ENCODE peak calls at places on chromosomes 5 and 9, in four cellular contexts. J is DND-41, A is astrocyte, N is neuronal stem cell. V is an unnamed sample.

GRCh38 chr5:11511878-11512277 is 392.4 kb downstream of the CTNND2 start:
- DNase-seq in A (no peak), J (no peak), N (no peak), V (no peak)

GRCh38 chr5:63648376-63648775 is 313.9 kb downstream of the HTR1A start:
- DNase-seq in N (no peak), A (no peak), J (no peak), V (no peak)

GRCh38 chr9:35690447-35691324 is 961 bp upstream of the TPM2 start:
- DNase-seq in N (peak), A (peak), J (peak), V (peak)

GRCh38 chr9:79610019-79610760 is 38.4 kb downstream of the TLE4 start:
- DNase-seq in J (no peak), A (peak), N (peak), V (no peak)

GRCh38 chr5:135222171-135222681 is 176.8 kb downstream of the MACROH2A1 start:
- DNase-seq in A (no peak), J (no peak), N (no peak), V (no peak)

GRCh38 chr5:83927140-83927733 is 206.6 kb upstream of the HAPLN1 start:
- DNase-seq in N (peak), J (peak), A (peak), V (peak)

GRCh38 chr9:97487107-97487506 is 14.4 kb upstream of the TMOD1 start:
- DNase-seq in N (no peak), A (peak), J (no peak), V (no peak)

GRCh38 chr5:134857401-134857800 is 11.6 kb downstream of the C5orf24 start:
- DNase-seq in J (no peak), A (no peak), N (no peak), V (no peak)

GRCh38 chr5:171825046-171825445 is 39.4 kb downstream of the SMIM23 start:
- DNase-seq in A (peak), J (no peak), N (no peak), V (no peak)

GRCh38 chr9:131098391-131099087 is 2.2 kb downstream of the AIF1L start:
- DNase-seq in J (no peak), N (no peak), A (no peak), V (no peak)

GRCh38 chr5:169744336-169744735 is 107.3 kb downstream of the DOCK2 start:
- DNase-seq in J (no peak), A (no peak), N (no peak), V (no peak)

GRCh38 chr9:38390442-38390841 is 2.1 kb upstream of the ALDH1B1 start:
- DNase-seq in A (no peak), N (no peak), J (no peak), V (no peak)
- H3K4me2 ChIP-seq in A (no peak), N (no peak), J (no peak), V (no peak)

DNA sequence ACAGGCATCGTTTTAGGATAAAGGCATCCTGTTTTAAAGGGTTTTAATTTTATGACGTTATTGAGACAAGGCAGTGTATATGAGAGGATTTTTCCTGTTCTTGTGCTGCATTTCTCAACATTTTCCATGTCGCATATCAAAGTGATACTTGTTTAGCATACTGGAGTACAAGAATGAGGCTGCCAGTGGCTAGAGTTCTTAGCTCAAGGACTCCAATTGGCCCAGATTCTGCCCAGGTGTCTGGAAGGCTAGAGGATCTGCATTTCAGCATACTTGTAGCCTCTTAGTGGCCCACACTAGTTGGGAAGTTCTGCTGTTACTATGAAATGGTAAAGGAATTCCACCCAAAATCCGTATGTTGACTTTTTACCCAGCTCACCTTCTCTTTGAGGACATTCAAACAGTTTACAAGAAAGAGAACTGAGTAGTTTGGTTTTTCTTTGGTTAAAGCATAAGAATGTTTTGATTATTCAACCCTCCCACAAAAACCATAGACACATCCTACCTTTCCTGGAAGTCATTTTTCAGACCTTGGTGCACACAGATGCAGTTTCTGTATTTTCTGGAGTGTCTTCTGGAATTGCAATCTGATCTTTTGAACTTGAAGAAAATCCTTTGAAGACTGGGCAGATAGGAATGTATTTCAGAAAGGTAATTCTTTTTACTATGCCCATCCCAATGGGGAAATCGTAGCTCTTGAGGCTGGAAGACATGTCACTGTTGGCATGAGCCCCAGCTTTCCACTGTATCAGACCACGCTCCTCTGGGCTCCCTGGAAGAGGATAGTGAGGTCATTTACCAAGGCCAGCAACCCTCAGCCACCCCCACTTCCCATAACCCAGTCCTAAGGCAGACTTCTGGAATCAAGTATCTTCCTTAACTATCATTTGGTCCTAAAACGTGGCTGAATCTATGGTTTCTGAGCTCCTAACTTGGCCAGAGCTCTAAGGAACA is 11.3 kb downstream of the SLC23A1 start:
- DNase-seq in A (peak), J (no peak), N (no peak), V (no peak)
- H3K27ac ChIP-seq in A (no peak), J (peak), N (no peak), V (no peak)

DNA sequence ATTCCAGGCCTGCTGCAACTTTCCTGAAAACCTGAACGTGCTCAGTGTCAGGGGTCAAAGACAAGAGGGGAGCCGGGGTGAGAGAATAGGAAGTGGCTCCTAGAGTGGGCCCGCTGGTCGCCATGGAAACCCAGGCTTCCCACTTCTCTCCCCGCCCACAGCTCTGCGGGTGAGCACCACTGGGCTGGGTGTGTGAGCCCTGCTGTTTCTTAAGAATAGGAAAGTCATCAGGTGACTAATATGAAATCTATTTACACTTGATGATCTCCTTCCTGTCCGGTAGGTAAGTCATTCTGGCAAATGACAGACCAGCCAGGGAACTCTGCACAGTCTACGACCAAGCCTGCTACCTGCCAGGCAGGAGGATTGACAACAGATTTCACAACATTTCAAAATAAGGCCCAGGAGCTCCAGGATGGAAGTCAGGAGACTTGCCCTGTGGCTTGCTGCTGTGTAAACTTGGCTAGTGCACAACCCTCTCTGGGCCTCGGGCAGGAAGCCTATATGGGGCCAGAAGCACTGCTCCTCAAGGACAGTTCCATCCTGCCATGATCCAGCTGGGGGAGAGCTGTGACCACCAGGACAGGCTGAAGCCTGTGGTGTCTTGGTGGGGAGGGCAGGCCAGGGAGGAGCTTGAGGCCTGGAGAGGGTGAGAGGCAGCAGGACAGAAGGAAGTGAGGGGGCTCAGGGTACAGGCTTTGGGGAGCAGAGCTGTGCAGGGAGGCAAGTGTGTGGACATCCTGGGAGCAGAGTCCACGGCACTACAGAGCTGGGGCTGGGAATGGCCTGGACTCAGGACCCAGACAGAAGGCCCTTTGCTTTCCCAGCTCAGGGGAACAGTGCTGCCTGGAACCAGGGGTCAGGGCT is 60.6 kb downstream of the SHB start:
- DNase-seq in A (peak), J (peak), N (no peak), V (peak)
- H3K4me2 ChIP-seq in A (peak), J (no peak), N (no peak), V (peak)

DNA sequence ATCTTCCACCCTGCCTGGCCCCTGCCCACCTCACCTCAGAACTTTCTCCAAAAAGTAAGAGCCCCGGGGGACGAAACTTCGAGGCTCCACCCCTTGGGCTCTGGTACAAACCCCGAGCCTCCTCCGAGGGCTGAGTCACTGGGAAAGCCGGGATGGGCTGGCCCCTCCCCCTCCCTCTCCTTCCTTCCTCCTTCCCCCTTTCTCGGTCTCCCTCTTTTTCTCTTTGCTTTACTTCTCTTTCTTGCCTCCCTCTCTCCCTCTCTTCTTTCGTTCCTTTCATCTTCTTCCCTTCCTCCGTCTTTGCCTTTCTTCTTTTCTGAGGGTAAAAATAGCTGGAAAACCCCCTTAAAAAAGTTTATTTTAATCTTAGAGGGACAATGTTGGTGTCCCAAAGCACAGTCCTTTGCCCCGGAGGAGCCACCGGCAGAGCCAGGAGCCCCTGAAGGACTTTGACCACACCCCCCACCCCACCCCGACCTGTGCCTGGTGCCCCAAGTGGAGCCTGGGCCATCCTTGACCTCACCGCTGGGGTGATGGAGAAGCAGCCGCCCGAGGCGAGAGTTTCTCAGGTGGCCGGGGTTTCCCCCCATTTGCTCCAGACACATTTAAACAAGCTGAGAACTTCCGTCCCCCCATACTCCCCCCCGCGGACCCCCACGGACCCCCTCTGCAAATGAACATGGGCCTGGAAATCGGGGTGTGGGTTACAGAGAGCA is 5.7 kb upstream of the NOTCH1 start:
- DNase-seq in J (peak), N (no peak), A (peak), V (peak)
- H3K27ac ChIP-seq in J (peak), N (no peak), A (peak), V (peak)

DNA sequence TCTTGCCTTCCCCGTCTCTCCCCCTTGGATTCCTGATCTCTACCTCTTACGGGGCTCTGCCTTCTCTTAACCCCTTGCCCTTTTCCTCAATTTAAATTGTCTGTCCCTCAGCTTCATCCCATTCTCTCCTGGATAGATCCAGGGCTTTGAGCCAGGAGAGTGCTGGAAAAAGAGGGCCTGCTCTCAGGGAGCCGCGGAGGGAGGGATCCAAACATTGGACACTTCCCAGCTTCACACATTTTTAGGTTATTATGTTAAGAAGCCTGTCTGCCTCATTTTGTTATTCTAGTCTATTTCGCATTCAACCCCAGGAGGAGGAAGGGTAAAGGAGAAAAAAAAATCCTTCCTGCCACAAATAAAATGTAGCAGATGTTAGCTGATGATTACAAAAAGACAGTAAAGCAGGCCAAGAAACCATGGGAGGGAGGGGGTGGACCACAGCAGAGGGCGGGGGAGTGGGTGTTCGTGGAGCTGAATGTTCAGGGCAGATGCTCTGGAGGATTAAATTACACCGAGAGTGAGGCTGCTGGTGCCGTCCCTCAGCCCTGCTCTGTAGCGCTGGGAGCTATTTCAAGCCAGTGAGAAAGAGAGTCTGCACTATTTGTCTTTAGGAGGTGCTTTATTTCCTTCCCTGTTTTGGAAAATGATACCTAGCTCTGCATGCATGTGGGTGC is 60.5 kb upstream of the ZFR start:
- DNase-seq in N (no peak), A (peak), J (peak), V (peak)
- H3K4me2 ChIP-seq in N (no peak), A (peak), J (no peak), V (peak)

GRCh38 chr5:76413746-76414145 is 10.7 kb downstream of the IQGAP2 start:
- DNase-seq in J (no peak), N (no peak), A (no peak), V (no peak)
- H3K27ac ChIP-seq in J (no peak), N (no peak), A (no peak), V (no peak)

GRCh38 chr5:149485655-149486615 is 65.3 kb downstream of the CSNK1A1 start:
- DNase-seq in N (no peak), J (no peak), A (peak), V (peak)
- H3K4me2 ChIP-seq in N (no peak), J (no peak), A (peak), V (peak)

GRCh38 chr5:126139773-126140172 is 283.4 kb upstream of the GRAMD2B start:
- DNase-seq in A (peak), N (no peak), J (no peak), V (no peak)
- H3K27ac ChIP-seq in A (no peak), N (no peak), J (no peak), V (no peak)